ENCODE peak calls at places on chromosome 5, in six cellular contexts. A, V, K, Q, N and L are unnamed samples.

GRCh38 chr5:115069087-115069968 is 100.4 kb downstream of the TRIM36 start:
- DNase-seq in N (no peak), K (peak; percentile 59), Q (peak; percentile 61), V (no peak), A (no peak), L (no peak)

GRCh38 chr5:131163315-131164119 is 1.5 kb downstream of the HINT1 start:
- DNase-seq in V (peak; percentile 7), A (no peak), K (no peak), N (no peak), Q (peak; percentile 57), L (no peak)

GRCh38 chr5:140219068-140219971 is 44.3 kb downstream of the CYSTM1 start:
- DNase-seq in N (no peak), A (no peak), V (no peak), Q (peak; percentile 16), K (no peak), L (no peak)

GRCh38 chr5:169273451-169273850 is 27.5 kb downstream of the SLIT3 start:
- DNase-seq in V (no peak), Q (no peak), A (no peak), N (no peak), K (no peak), L (no peak)

GRCh38 chr5:81417052-81417451 is 23.1 kb upstream of the ACOT12 start:
- DNase-seq in K (no peak), Q (peak; percentile 26), A (no peak), V (no peak), N (no peak), L (no peak)

GRCh38 chr5:5063533-5063953 is 76.6 kb upstream of the ADAMTS16 start:
- DNase-seq in V (no peak), N (no peak), K (no peak), Q (peak; percentile 9), A (no peak), L (no peak)

GRCh38 chr5:30693326-30693725 is 500.2 kb upstream of the CDH6 start:
- DNase-seq in A (no peak), V (no peak), N (no peak), K (no peak), Q (no peak), L (no peak)

GRCh38 chr5:41763096-41763495 is 107.1 kb downstream of the OXCT1 start:
- DNase-seq in A (no peak), Q (peak; percentile 60), N (no peak), V (no peak), K (no peak), L (no peak)

GRCh38 chr5:133032852-133033742 is 6.7 kb upstream of the ZCCHC10 start:
- DNase-seq in K (no peak), V (no peak), N (no peak), A (no peak), Q (no peak), L (no peak)

GRCh38 chr5:140591747-140592372 is 27.2 kb downstream of the SLC35A4 start:
- DNase-seq in Q (peak; percentile 79), N (no peak), V (no peak), K (no peak), A (no peak), L (no peak)

GRCh38 chr5:9283473-9283872 is 262.4 kb downstream of the SEMA5A start:
- DNase-seq in K (no peak), N (no peak), A (no peak), Q (no peak), V (no peak), L (no peak)

GRCh38 chr5:74067748-74068541 is 441.9 kb downstream of the ARHGEF28 start:
- DNase-seq in K (no peak), Q (peak; percentile 7), V (no peak), N (no peak), A (no peak), L (no peak)

GRCh38 chr5:111583761-111584203 is 71.4 kb upstream of the STARD4 start:
- DNase-seq in N (no peak), Q (peak; percentile 80), A (no peak), V (no peak), K (no peak), L (no peak)

GRCh38 chr5:38022621-38023020 is 182.8 kb upstream of the GDNF start:
- DNase-seq in Q (no peak), V (no peak), K (no peak), A (no peak), N (no peak), L (no peak)

GRCh38 chr5:58412932-58413331 is 47.0 kb downstream of the PLK2 start:
- DNase-seq in N (no peak), A (no peak), K (no peak), Q (no peak), V (no peak), L (no peak)

GRCh38 chr5:28808967-28809810 is 1770.8 kb upstream of the CDH9 start:
- DNase-seq in Q (no peak), V (no peak), N (no peak), K (no peak), A (no peak), L (no peak)

GRCh38 chr5:153573326-153574033 is 83.0 kb downstream of the GRIA1 start:
- DNase-seq in K (no peak), A (no peak), V (no peak), N (no peak), Q (peak; percentile 42), L (no peak)

GRCh38 chr5:61659221-61659696 is 327.2 kb downstream of the ZSWIM6 start:
- DNase-seq in Q (no peak), V (no peak), N (no peak), A (no peak), K (no peak), L (no peak)

GRCh38 chr5:155418960-155419579 is 405.5 kb downstream of the KIF4B start:
- DNase-seq in N (no peak), V (no peak), A (no peak), K (no peak), Q (no peak), L (no peak)

GRCh38 chr5:113278976-113279375 is 155.8 kb downstream of the TSSK1B start:
- DNase-seq in V (no peak), N (no peak), K (no peak), Q (peak; percentile 55), A (no peak), L (no peak)

GRCh38 chr5:97004423-97005060 is 68.7 kb downstream of the LNPEP start:
- DNase-seq in K (no peak), Q (no peak), V (no peak), A (no peak), N (no peak), L (no peak)

GRCh38 chr5:173940269-173940668 is 48.7 kb upstream of the C5orf47 start:
- DNase-seq in K (no peak), A (no peak), V (no peak), Q (no peak), N (no peak), L (no peak)

GRCh38 chr5:173946353-173946752 is 42.6 kb upstream of the C5orf47 start:
- DNase-seq in K (no peak), A (no peak), Q (no peak), V (no peak), N (no peak), L (no peak)

GRCh38 chr5:173941102-173941501 is 47.9 kb upstream of the C5orf47 start:
- DNase-seq in A (no peak), V (no peak), N (no peak), K (no peak), Q (no peak), L (no peak)

GRCh38 chr5:173944512-173944911 is 44.5 kb upstream of the C5orf47 start:
- DNase-seq in V (no peak), K (no peak), A (no peak), N (no peak), Q (no peak), L (no peak)

DNA sequence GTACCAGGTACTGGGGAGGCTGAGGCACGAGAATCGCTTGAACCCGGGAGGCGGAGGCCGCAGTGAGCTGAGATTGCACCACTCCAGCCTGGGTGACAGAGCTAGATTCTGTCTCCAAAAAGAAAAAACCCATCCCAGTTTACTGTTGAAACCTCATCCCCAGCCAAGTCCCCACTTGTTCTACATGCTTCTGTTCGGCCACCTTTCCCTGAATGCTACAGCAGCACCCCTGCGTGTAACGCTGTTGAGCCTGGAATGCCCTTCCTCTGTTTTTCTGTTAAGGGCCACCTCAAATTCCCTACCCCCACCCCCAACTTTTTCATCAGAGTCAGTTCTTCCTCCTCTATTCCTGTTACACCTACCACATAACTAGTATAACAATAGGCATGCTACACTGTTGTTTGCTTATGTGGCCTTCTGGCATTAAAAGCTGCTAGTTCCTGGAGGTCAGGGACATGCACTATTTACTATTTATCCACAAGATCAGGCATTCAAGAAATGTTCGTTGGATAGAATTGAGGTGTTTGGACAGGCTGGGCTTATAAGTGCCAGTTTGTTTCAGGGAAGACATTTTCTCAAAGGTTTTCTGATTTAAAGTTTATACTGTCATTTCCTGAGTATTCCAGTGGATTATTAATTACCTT is 47.1 kb upstream of the C5orf47 start:
- DNase-seq in Q (no peak), A (no peak), K (no peak), V (no peak), N (no peak), L (no peak)
- H3K27ac ChIP-seq in Q (no peak overlapping the region), A (no peak overlapping the region), K (no peak overlapping the region), V (no peak overlapping the region), N (no peak overlapping the region), L (no peak overlapping the region)

GRCh38 chr5:157506981-157507780 is 47.2 kb downstream of the NIPAL4 start:
- DNase-seq in A (no peak), N (no peak), V (no peak), K (no peak), Q (no peak), L (no peak)

GRCh38 chr5:157509587-157509986 is 49.6 kb downstream of the NIPAL4 start:
- DNase-seq in Q (no peak), N (no peak), V (no peak), A (no peak), K (no peak), L (no peak)

GRCh38 chr5:157511656-157512644 is 51.9 kb downstream of the NIPAL4 start:
- DNase-seq in K (no peak), V (no peak), Q (peak; percentile 99), A (peak; percentile 25), N (peak; percentile 93), L (peak; percentile 95)

GRCh38 chr5:157513182-157513581 is 53.2 kb downstream of the NIPAL4 start:
- DNase-seq in N (no peak), K (no peak), Q (no peak), A (no peak), V (no peak), L (no peak)

GRCh38 chr5:157510682-157511081 is 50.7 kb downstream of the NIPAL4 start:
- DNase-seq in A (no peak), K (no peak), N (no peak), V (no peak), Q (no peak), L (no peak)
- H3K36me3 ChIP-seq in A (peaks cover 3% of the 10 kb centered on the region), K (no peaks in the 10 kb centered on the region), N (no peaks in the 10 kb centered on the region), V (peaks cover 79% of the 10 kb centered on the region), Q (no peaks in the 10 kb centered on the region), L (no peaks in the 10 kb centered on the region)

GRCh38 chr5:75706775-75707174 is 10.5 kb downstream of the POC5 start:
- DNase-seq in V (no peak), Q (no peak), K (no peak), N (no peak), A (no peak), L (no peak)

GRCh38 chr5:75710630-75711029 is 6.6 kb downstream of the POC5 start:
- DNase-seq in N (no peak), A (no peak), V (no peak), Q (no peak), K (no peak), L (no peak)

GRCh38 chr5:75712091-75712490 is 5.1 kb downstream of the POC5 start:
- DNase-seq in A (no peak), K (no peak), N (no peak), V (no peak), Q (no peak), L (no peak)

GRCh38 chr5:75707911-75708509 is 9.2 kb downstream of the POC5 start:
- DNase-seq in V (no peak), N (no peak), A (no peak), Q (peak; percentile 16), K (no peak), L (no peak)
- H3K27ac ChIP-seq in V (no peak overlapping the region), N (no peak overlapping the region), A (no peak overlapping the region), Q (no peak overlapping the region), K (no peak overlapping the region), L (no peak overlapping the region)

GRCh38 chr5:150710165-150710564 is 9.3 kb upstream of the RBM22 start:
- DNase-seq in A (no peak), K (no peak), Q (peak; percentile 30), V (no peak), N (no peak), L (no peak)
- H3K36me3 ChIP-seq in A (peaks cover 7% of the 10 kb centered on the region), K (peaks cover 70% of the 10 kb centered on the region), Q (peaks cover 57% of the 10 kb centered on the region), V (peaks cover 64% of the 10 kb centered on the region), N (no peaks in the 10 kb centered on the region), L (no peaks in the 10 kb centered on the region)